ENCODE peak calls at places on chromosome 6, in eight cellular contexts. R, W, F, A, M, H, B and G are unnamed samples.

GRCh38 chr6:63452117-63452516 is 120.2 kb upstream of the LOC128125822 start:
- DNase-seq in R (no peak), W (no peak), F (no peak), A (no peak), M (no peak), H (no peak), B (no peak), G (no peak)

GRCh38 chr6:168217880-168218537 is 101.6 kb downstream of the DACT2 start:
- DNase-seq in R (no peak), W (no peak), F (no peak), A (no peak), M (no peak), H (no peak), B (no peak), G (no peak)

GRCh38 chr6:257031-257725 is 35.1 kb upstream of the DUSP22 start:
- DNase-seq in R (no peak), W (no peak), F (no peak), A (no peak), M (no peak), H (no peak), B (no peak), G (peak; percentile 24)

GRCh38 chr6:54411767-54412166 is 103.5 kb downstream of the TINAG start:
- DNase-seq in R (no peak), W (no peak), F (no peak), A (no peak), M (no peak), H (no peak), B (no peak), G (no peak)

GRCh38 chr6:90599151-90599550 is 12.3 kb upstream of the MAP3K7 start:
- DNase-seq in R (no peak), W (no peak), F (no peak), A (no peak), M (no peak), H (no peak), B (no peak), G (no peak)

GRCh38 chr6:15464211-15464725 is 198.6 kb downstream of the DTNBP1 start:
- DNase-seq in R (peak; percentile 60), W (no peak), F (peak; percentile 55), A (peak; percentile 13), M (no peak), H (no peak), B (peak; percentile 34), G (no peak)

GRCh38 chr6:126170875-126171489 is 168.9 kb upstream of the CENPW start:
- DNase-seq in R (no peak), W (no peak), F (peak; percentile 25), A (peak; percentile 6), M (no peak), H (no peak), B (no peak), G (peak; percentile 40)

GRCh38 chr6:158256746-158257424 is 55.4 kb upstream of the TULP4 start:
- DNase-seq in R (no peak), W (no peak), F (no peak), A (no peak), M (no peak), H (no peak), B (no peak), G (no peak)

GRCh38 chr6:170011233-170012142 is 260.1 kb downstream of the ERMARD start:
- DNase-seq in R (peak; percentile 73), W (no peak), F (peak; percentile 55), A (no peak), M (no peak), H (no peak), B (no peak), G (no peak)

GRCh38 chr6:45416700-45417099 is 39.0 kb upstream of the SUPT3H start:
- DNase-seq in R (no peak), W (no peak), F (no peak), A (no peak), M (no peak), H (no peak), B (no peak), G (no peak)

GRCh38 chr6:4210619-4211419 is 75.4 kb upstream of the ECI2 start:
- DNase-seq in R (peak; percentile 66), W (no peak), F (peak; percentile 79), A (peak; percentile 28), M (peak; percentile 28), H (no peak), B (peak; percentile 30), G (peak; percentile 57)

GRCh38 chr6:37705239-37706051 is 7.8 kb upstream of the MDGA1 start:
- DNase-seq in R (peak; percentile 88), W (peak; percentile 91), F (peak; percentile 87), A (peak; percentile 55), M (peak; percentile 68), H (peak; percentile 30), B (peak; percentile 67), G (peak; percentile 90)

GRCh38 chr6:7147051-7147671 is 39.4 kb downstream of the RREB1 start:
- DNase-seq in R (no peak), W (no peak), F (no peak), A (no peak), M (no peak), H (no peak), B (no peak), G (no peak)

GRCh38 chr6:155187994-155188706 is 75.7 kb upstream of the CLDN20 start:
- DNase-seq in R (no peak), W (no peak), F (no peak), A (no peak), M (no peak), H (no peak), B (no peak), G (peak; percentile 31)

GRCh38 chr6:95081231-95081630 is 496.1 kb upstream of the MANEA start:
- DNase-seq in R (no peak), W (no peak), F (no peak), A (no peak), M (no peak), H (no peak), B (no peak), G (no peak)

GRCh38 chr6:18405477-18406293 is 18.5 kb downstream of the RNF144B start:
- DNase-seq in R (no peak), W (peak; percentile 16), F (no peak), A (peak; percentile 6), M (peak; percentile 78), H (no peak), B (no peak), G (peak; percentile 74)

GRCh38 chr6:128463942-128464341 is 56.5 kb downstream of the PTPRK start:
- DNase-seq in R (no peak), W (no peak), F (peak; percentile 24), A (no peak), M (peak; percentile 5), H (no peak), B (no peak), G (peak; percentile 10)

GRCh38 chr6:28981391-28981832 is 23.7 kb downstream of the ZNF311 start:
- DNase-seq in R (peak; percentile 68), W (peak; percentile 34), F (peak; percentile 82), A (no peak), M (peak; percentile 48), H (peak; percentile 22), B (peak; percentile 72), G (peak; percentile 88)

GRCh38 chr6:124334359-124334758 is 530.7 kb downstream of the NKAIN2 start:
- DNase-seq in R (no peak), W (peak; percentile 2), F (no peak), A (no peak), M (no peak), H (no peak), B (no peak), G (no peak)

GRCh38 chr6:51350308-51350904 is 531.7 kb downstream of the TFAP2B start:
- DNase-seq in R (no peak), W (no peak), F (no peak), A (no peak), M (peak; percentile 3), H (no peak), B (no peak), G (no peak)

GRCh38 chr6:38578075-38578474 is 61.7 kb downstream of the BTBD9 start:
- DNase-seq in R (no peak), W (no peak), F (no peak), A (no peak), M (no peak), H (no peak), B (no peak), G (no peak)

GRCh38 chr6:165891320-165891719 is 228.3 kb upstream of the PDE10A start:
- DNase-seq in R (no peak), W (no peak), F (no peak), A (no peak), M (no peak), H (no peak), B (no peak), G (no peak)

GRCh38 chr6:111837641-111838500 is 35.4 kb downstream of the FYN start:
- DNase-seq in R (no peak), W (no peak), F (no peak), A (no peak), M (no peak), H (no peak), B (no peak), G (no peak)

GRCh38 chr6:143410859-143411270 is 39.6 kb downstream of the ADAT2 start:
- DNase-seq in R (no peak), W (no peak), F (no peak), A (peak; percentile 23), M (peak; percentile 79), H (no peak), B (no peak), G (no peak)

GRCh38 chr6:79431469-79431868 is 105.8 kb downstream of the LCA5 start:
- DNase-seq in R (no peak), W (no peak), F (no peak), A (peak; percentile 8), M (no peak), H (no peak), B (no peak), G (no peak)

GRCh38 chr6:119749341-119749740 is 399.8 kb upstream of the MAN1A1 start:
- DNase-seq in R (no peak), W (no peak), F (no peak), A (no peak), M (no peak), H (no peak), B (no peak), G (no peak)